ENCODE peak calls at places on chromosome 16, in four cellular contexts. J, U, I and C are unnamed samples.

GRCh38 chr16:685967-686366 is 1.8 kb upstream of the JMJD8 start:
- DNase-seq in J (peak; percentile 54), U (peak; percentile 47), I (peak; percentile 73), C (peak; percentile 84)

GRCh38 chr16:89363621-89364393 is 126.6 kb downstream of the ANKRD11 start:
- DNase-seq in J (no peak), U (peak; percentile 70), I (peak; percentile 77), C (peak; percentile 81)

GRCh38 chr16:67864594-67864993 is 8.3 kb upstream of the EDC4 start:
- DNase-seq in J (no peak), U (no peak), I (no peak), C (peak; percentile 63)

GRCh38 chr16:68445458-68445857 is 2.9 kb downstream of the SMPD3 start:
- DNase-seq in J (peak; percentile 66), U (peak; percentile 53), I (peak; percentile 38), C (peak; percentile 93)

GRCh38 chr16:5971924-5972323 is 874.3 kb upstream of the EEF2KMT start:
- DNase-seq in J (no peak), U (no peak), I (no peak), C (no peak)

GRCh38 chr16:47197536-47198179 is 53.9 kb upstream of the NETO2 start:
- DNase-seq in J (no peak), U (no peak), I (no peak), C (no peak)

GRCh38 chr16:48318630-48319029 is 66.6 kb downstream of the SIAH1 start:
- DNase-seq in J (peak; percentile 18), U (no peak), I (no peak), C (peak; percentile 66)

GRCh38 chr16:81035975-81036750 is 521 bp downstream of the ATMIN start:
- DNase-seq in J (peak; percentile 81), U (peak; percentile 41), I (peak; percentile 11), C (peak; percentile 78)

GRCh38 chr16:55543470-55543869 is 23.0 kb upstream of the CAPNS2 start:
- DNase-seq in J (no peak), U (no peak), I (peak; percentile 46), C (no peak)

GRCh38 chr16:73143681-73144370 is 95.9 kb upstream of the ZFHX3 start:
- DNase-seq in J (no peak), U (no peak), I (peak; percentile 23), C (no peak)

GRCh38 chr16:75025766-75026165 is 26.9 kb downstream of the ZNRF1 start:
- DNase-seq in J (no peak), U (no peak), I (no peak), C (no peak)

GRCh38 chr16:89920723-89921122 is 2.1 kb downstream of the MC1R start:
- DNase-seq in J (no peak), U (no peak), I (peak; percentile 41), C (no peak)

GRCh38 chr16:77414752-77415231 is 20.0 kb downstream of the ADAMTS18 start:
- DNase-seq in J (no peak), U (no peak), I (no peak), C (no peak)

GRCh38 chr16:27759301-27759871 is 209.4 kb downstream of the KATNIP start:
- DNase-seq in J (no peak), U (no peak), I (peak; percentile 76), C (no peak)

GRCh38 chr16:85777583-85778310 is 21.6 kb downstream of the EMC8 start:
- DNase-seq in J (no peak), U (no peak), I (peak; percentile 80), C (no peak)